ENCODE peak calls at places on chromosomes 7 and 10, in ten cellular contexts. F, U, Z, H, T, S, A, D, W and Q are unnamed samples.
A peak's percentile ranks its signal among the peaks of the same experiment; 100 is the strongest.

GRCh38 chr7:29099896-29100847 is 46.2 kb downstream of the CPVL start:
- DNase-seq in D (no peak), F (peak; percentile 71), S (no peak), U (no peak), A (no peak), T (no peak), W (no peak), Z (no peak), H (no peak), Q (no peak)

GRCh38 chr10:79397575-79398303 is 47.7 kb downstream of the ZCCHC24 start:
- DNase-seq in S (no peak), W (no peak), F (no peak), Z (peak; percentile 90), U (no peak), H (no peak), A (peak; percentile 62), D (peak; percentile 35), T (no peak), Q (no peak)

GRCh38 chr10:103333934-103334520 is 16.9 kb downstream of the PCGF6 start:
- DNase-seq in U (no peak), W (no peak), D (peak; percentile 33), T (no peak), Z (peak; percentile 55), F (no peak), H (no peak), S (no peak), A (peak; percentile 17), Q (no peak)

GRCh38 chr7:39357648-39358047 is 208.6 kb upstream of the YAE1 start:
- DNase-seq in Z (no peak), A (no peak), U (no peak), H (no peak), S (no peak), W (peak; percentile 9), T (no peak), D (no peak), F (no peak), Q (no peak)

GRCh38 chr7:114921636-114922150 is at the start of gene MDFIC:
- DNase-seq in F (no peak), D (no peak), U (peak; percentile 43), W (no peak), A (peak; percentile 10), Z (no peak), H (peak; percentile 79), S (peak; percentile 77), T (no peak), Q (peak; percentile 46)

GRCh38 chr7:42981595-42981994 is 49.4 kb downstream of the MRPL32 start:
- DNase-seq in Z (no peak), A (no peak), H (no peak), U (no peak), W (no peak), D (no peak), F (no peak), S (no peak), T (no peak), Q (no peak)

GRCh38 chr10:29807407-29807806 is 172.6 kb upstream of the SVIL start:
- DNase-seq in S (no peak), T (no peak), Z (peak; percentile 91), U (no peak), D (peak; percentile 82), F (no peak), H (no peak), W (no peak), A (no peak), Q (no peak)

GRCh38 chr10:95360122-95360715 is 69.4 kb upstream of the PDLIM1 start:
- DNase-seq in A (no peak), H (no peak), U (no peak), W (no peak), Z (no peak), S (no peak), F (peak; percentile 33), T (no peak), D (peak; percentile 34), Q (peak; percentile 41)

GRCh38 chr10:112558476-112559166 is 111.6 kb downstream of the VTI1A start:
- DNase-seq in A (no peak), S (no peak), U (no peak), T (no peak), D (no peak), F (no peak), W (no peak), H (no peak), Z (no peak), Q (no peak)

GRCh38 chr10:23522345-23522744 is 83.5 kb downstream of the OTUD1 start:
- DNase-seq in U (no peak), T (no peak), A (no peak), D (no peak), F (no peak), S (no peak), W (no peak), Z (peak; percentile 6), H (no peak), Q (no peak)

GRCh38 chr7:157668884-157669767 is 332.3 kb downstream of the DNAJB6 start:
- DNase-seq in F (no peak), Z (no peak), S (no peak), A (no peak), H (no peak), D (no peak), U (no peak), W (no peak), T (no peak), Q (peak; percentile 72)

GRCh38 chr10:133275683-133276092 is 980 bp downstream of the ADAM8 start:
- DNase-seq in A (no peak), F (no peak), H (no peak), Z (peak; percentile 21), S (no peak), D (no peak), U (no peak), W (no peak), T (peak; percentile 72), Q (no peak)

GRCh38 chr10:133276100-133276434 is 601 bp downstream of the ADAM8 start:
- DNase-seq in F (no peak), T (no peak), S (no peak), W (no peak), A (no peak), Z (no peak), D (no peak), U (no peak), H (no peak), Q (no peak)

GRCh38 chr10:133273534-133274143 is 3.0 kb downstream of the ADAM8 start:
- DNase-seq in U (no peak), F (no peak), T (no peak), W (no peak), H (no peak), Z (no peak), D (no peak), S (no peak), A (no peak), Q (no peak)

GRCh38 chr10:133276435-133277201 is at the start of gene ADAM8:
- DNase-seq in Z (peak; percentile 59), D (no peak), F (peak; percentile 88), W (no peak), A (peak; percentile 64), U (peak; percentile 77), H (no peak), T (peak; percentile 83), S (no peak), Q (peak; percentile 67)

DNA sequence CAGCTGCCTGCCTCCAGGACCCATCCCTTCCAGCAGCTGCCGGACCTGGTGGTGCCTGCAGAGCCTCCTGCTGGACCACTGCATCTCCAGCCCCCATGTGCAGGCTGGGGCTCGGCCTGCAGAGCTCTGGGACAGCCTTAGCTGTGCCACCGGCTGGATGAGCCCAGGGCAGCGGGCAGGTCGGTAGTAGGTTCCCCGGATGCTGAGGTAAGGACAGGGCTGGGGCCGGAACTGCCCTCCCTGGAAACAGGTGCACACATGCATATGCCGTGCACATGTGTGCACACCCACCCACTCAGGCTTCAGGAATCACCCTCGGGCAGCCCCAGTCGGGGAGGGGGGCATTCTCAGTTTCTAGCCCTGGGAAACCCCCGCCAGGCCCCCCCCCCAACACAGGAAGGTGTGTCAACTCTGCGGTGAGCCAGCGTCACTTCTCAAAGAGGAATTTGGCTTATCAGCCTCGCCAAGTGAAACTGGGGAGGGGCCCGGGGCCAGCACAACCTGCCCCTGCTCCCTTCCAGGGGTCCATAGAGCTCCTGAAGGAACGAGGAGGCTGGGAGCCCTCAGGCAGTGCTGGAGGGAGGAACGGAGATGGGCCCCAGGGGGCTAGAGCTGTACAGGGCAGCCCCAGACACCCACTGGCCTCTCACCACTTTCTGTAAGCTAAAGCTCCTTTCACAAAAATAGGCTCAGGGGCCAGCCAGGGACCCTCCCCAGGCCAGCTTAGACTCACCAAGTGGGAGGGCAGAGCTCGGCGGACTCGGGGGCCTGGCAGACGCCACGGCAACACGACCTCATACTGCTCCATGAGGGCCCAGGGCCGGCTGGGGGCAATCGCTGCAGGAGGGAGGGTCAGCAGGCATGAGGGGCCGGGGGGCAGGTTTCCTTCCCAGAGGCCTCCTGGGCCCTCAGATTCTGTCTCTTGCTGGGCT is 1.7 kb downstream of the ADAM8 start:
- DNase-seq in W (no peak), F (peak; percentile 73), A (peak; percentile 42), T (peak; percentile 83), Z (peak; percentile 23), H (no peak), S (no peak), U (peak; percentile 67), D (no peak), Q (peak; percentile 82)
- H3K4me3 ChIP-seq in W (no peak overlapping the region), F (no peak overlapping the region), A (no peak overlapping the region), T (peak overlapping the region; percentile 92), Z (no peak overlapping the region), H (no peak overlapping the region), S (no peak overlapping the region), U (peak overlapping the region; percentile 50), D (no peak overlapping the region), Q (no peak overlapping the region)

GRCh38 chr10:92699193-92699517 is 9.4 kb downstream of the HHEX start:
- DNase-seq in D (no peak), F (no peak), U (no peak), A (no peak), W (no peak), T (no peak), S (no peak), H (no peak), Z (no peak), Q (no peak)
- H3K4me3 ChIP-seq in D (peak overlapping the region; percentile 40), F (no peak overlapping the region), U (peak overlapping the region; percentile 49), A (peak overlapping the region; percentile 24), W (no peak overlapping the region), T (peak overlapping the region; percentile 38), S (peak overlapping the region; percentile 43), H (peak overlapping the region; percentile 66), Z (peak overlapping the region; percentile 72), Q (no peak overlapping the region)

DNA sequence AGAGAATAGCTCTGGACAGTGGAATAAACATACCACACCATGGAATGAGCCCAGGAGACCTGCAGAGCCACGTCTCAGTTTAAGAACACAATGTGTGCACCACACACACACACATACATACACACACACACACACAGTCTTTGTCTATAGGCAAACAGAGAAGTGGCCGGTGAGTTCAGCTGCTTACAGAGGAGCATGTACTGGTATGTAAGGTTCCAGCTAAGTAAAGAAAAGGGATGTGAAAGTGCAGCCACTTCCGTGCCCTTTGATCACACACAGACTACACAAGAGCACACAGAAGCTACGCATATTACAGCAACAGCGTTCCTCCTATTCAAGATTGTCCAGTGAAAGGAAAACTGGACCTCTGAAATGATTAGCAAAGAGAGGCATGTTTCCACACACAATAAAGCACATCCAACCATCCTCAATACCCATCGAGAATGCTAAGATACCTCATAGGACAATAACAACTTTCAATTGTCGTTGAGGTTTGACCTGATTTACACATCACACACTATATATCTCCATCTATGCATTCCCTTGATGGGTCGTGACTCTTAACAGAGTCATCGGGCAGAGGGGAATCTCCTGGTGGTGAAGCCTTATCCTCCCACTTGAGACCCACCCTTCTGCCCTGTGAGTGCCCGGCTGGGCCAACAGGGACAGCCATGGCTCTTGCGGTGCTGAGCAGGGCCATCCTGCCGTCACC is 23.5 kb downstream of the SLC35B4 start:
- DNase-seq in W (no peak), S (no peak), D (no peak), A (peak; percentile 53), Z (no peak), U (peak; percentile 59), F (peak; percentile 24), H (no peak), T (peak; percentile 52), Q (peak; percentile 31)
- H3K4me3 ChIP-seq in W (no peak overlapping the region), S (no peak overlapping the region), D (no peak overlapping the region), A (no peak overlapping the region), Z (no peak overlapping the region), U (no peak overlapping the region), F (no peak overlapping the region), H (no peak overlapping the region), T (no peak overlapping the region), Q (no peak overlapping the region)

GRCh38 chr7:1940402-1940786 is 270.3 kb downstream of the ELFN1 start:
- DNase-seq in D (no peak), F (no peak), U (peak; percentile 90), H (no peak), Z (peak; percentile 9), A (no peak), W (no peak), S (no peak), T (peak; percentile 84), Q (peak; percentile 78)
- H3K4me3 ChIP-seq in D (no peak overlapping the region), F (no peak overlapping the region), U (peak overlapping the region; percentile 50), H (peak overlapping the region; percentile 47), Z (no peak overlapping the region), A (no peak overlapping the region), W (no peak overlapping the region), S (no peak overlapping the region), T (peak overlapping the region; percentile 67), Q (peak overlapping the region; percentile 26)